ENCODE peak calls at places on chromosomes 4 and X, in five cellular contexts. O is uterus, G is A549, L is esophagus squamous epithelium, M is fibroblast of pulmonary artery. V is an unnamed sample.

GRCh38 chrX:1493317-1493856 is 40.7 kb upstream of the ASMTL start:
- DNase-seq in L (no peak), O (no peak), G (no peak), M (no peak), V (no peak)

GRCh38 chrX:40094041-40094899 is 3.5 kb downstream of the BCOR start:
- DNase-seq in O (peak), L (no peak), G (no peak), M (no peak), V (peak)

GRCh38 chr4:34649716-34650115 is 1594.6 kb downstream of the ARAP2 start:
- DNase-seq in L (no peak), O (no peak), G (no peak), M (peak), V (no peak)

GRCh38 chr4:82721819-82722423 is 76.7 kb downstream of the SCD5 start:
- DNase-seq in M (no peak), O (no peak), G (peak), L (no peak), V (no peak)

GRCh38 chrX:44914532-44915198 is 41.7 kb downstream of the KDM6A start:
- DNase-seq in M (peak), L (no peak), O (no peak), G (no peak), V (peak)

GRCh38 chrX:37993857-37994619 is 12.3 kb upstream of the SYTL5 start:
- DNase-seq in M (no peak), O (no peak), L (no peak), G (peak), V (no peak)

GRCh38 chr4:10084651-10085320 is 31.8 kb downstream of the WDR1 start:
- DNase-seq in L (no peak), M (no peak), G (no peak), O (no peak), V (no peak)

GRCh38 chrX:8864151-8864550 is 63.0 kb upstream of the FAM9A start:
- DNase-seq in L (no peak), O (no peak), G (no peak), M (peak), V (no peak)

GRCh38 chr4:173516621-173517612 is 13.1 kb downstream of the HAND2 start:
- DNase-seq in M (peak), L (no peak), O (no peak), G (no peak), V (peak)

GRCh38 chrX:82973641-82974040 is 534.4 kb upstream of the POU3F4 start:
- DNase-seq in O (no peak), G (no peak), L (no peak), M (no peak), V (no peak)

GRCh38 chr4:25095756-25096552 is 64.3 kb downstream of the SEPSECS start:
- DNase-seq in L (no peak), G (no peak), O (no peak), M (peak), V (peak)

GRCh38 chr4:84243685-84244084 is 255.4 kb downstream of the NKX6-1 start:
- DNase-seq in M (no peak), L (no peak), G (no peak), O (no peak), V (no peak)

GRCh38 chr4:15003891-15004700 is 1.8 kb downstream of the CPEB2 start:
- DNase-seq in O (peak), G (no peak), M (no peak), L (no peak), V (no peak)

GRCh38 chr4:76980280-76980679 is 30.7 kb downstream of the SEPTIN11 start:
- DNase-seq in G (no peak), O (no peak), M (no peak), L (no peak), V (no peak)

GRCh38 chr4:121479801-121480200 is 99.0 kb upstream of the QRFPR start:
- DNase-seq in L (no peak), M (no peak), O (no peak), G (no peak), V (no peak)

GRCh38 chrX:40449956-40450701 is 130.6 kb upstream of the ATP6AP2 start:
- DNase-seq in G (no peak), O (no peak), L (no peak), M (no peak), V (no peak)

GRCh38 chr4:39505581-39505980 is 21.7 kb downstream of the UGDH start:
- DNase-seq in G (no peak), O (no peak), M (no peak), L (no peak), V (no peak)
- H3K4me3 ChIP-seq in G (no peak), O (no peak), M (no peak), L (no peak), V (no peak)

DNA sequence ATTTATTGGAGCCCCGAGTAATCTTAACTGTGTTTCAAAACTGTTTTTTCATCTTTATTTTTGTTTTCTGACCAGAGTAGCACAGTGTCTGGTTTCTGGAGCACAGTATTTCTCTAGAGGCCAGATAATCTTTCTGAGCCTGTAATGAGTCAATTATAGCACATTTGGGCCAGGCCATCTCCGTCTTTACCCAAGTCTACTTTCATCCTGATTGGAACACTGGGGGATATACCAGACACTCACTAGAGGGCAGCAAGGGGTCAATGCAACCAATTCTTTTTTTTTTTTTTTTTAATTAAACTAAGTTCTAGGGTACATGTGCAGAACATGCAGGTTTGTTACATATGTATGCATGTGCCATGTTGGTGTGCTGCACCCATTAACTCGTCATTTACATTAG is 282.0 kb downstream of the ARHGAP24 start:
- DNase-seq in L (no peak), O (no peak), G (peak), M (peak), V (peak)
- TF ChIP-seq CTCF in L (no peak), O (peak), G (peak), M (peak), V (peak)

GRCh38 chr4:165330071-165330470 is 2.6 kb downstream of the MSMO1 start:
- DNase-seq in O (no peak), G (no peak), M (no peak), L (no peak), V (no peak)
- H3K4me3 ChIP-seq in O (no peak), G (no peak), M (peak), L (no peak), V (peak)

DNA sequence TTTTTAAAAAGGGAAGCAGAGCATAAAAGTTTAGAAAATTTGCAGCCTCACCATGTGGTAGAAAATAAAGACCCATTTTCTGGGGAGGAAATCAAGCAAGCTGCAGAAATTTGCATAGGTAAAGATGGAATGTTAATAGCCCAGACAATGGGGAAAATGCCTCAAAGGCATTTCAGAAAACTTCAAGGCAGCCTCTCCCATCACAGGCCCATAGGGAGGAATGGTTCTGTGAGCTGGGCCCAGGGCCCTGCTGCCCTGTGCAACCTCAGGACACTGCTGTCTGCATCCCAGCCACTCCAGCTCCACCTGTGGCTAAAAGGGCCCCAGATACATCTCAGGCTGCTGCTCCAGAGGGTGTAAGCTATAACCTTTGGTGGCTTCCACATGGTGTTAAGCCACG is 137.9 kb downstream of the INPP4B start:
- DNase-seq in M (no peak), L (no peak), O (no peak), G (no peak), V (no peak)
- TF ChIP-seq CTCF in M (no peak), L (no peak), O (no peak), G (no peak), V (no peak)

GRCh38 chr4:48777739-48778138 is 2.3 kb downstream of the FRYL start:
- DNase-seq in M (no peak), O (no peak), G (no peak), L (no peak), V (no peak)
- H3K4me3 ChIP-seq in M (peak), O (peak), G (peak), L (peak), V (peak)

GRCh38 chr4:69210911-69211310 is 3.6 kb downstream of the UGT2B11 start:
- DNase-seq in L (no peak), O (no peak), M (no peak), G (no peak), V (no peak)
- TF ChIP-seq CTCF in L (no peak), O (no peak), M (no peak), G (no peak), V (no peak)

GRCh38 chr4:6270691-6271121 is 1.1 kb downstream of the WFS1 start:
- DNase-seq in M (peak), G (no peak), L (no peak), O (no peak), V (peak)
- H3K4me3 ChIP-seq in M (peak), G (peak), L (peak), O (peak), V (peak)

GRCh38 chr4:63566658-63567057 is 842.6 kb downstream of the TECRL start:
- DNase-seq in L (no peak), O (no peak), M (no peak), G (no peak), V (no peak)
- TF ChIP-seq CTCF in L (no peak), O (no peak), M (no peak), G (no peak), V (no peak)